ENCODE peak calls at places on chromosomes 2 and 18, in eight cellular contexts. M, N, V, K, W, Z, U and F are unnamed samples.
A peak's percentile ranks its signal among the peaks of the same experiment; 100 is the strongest.

GRCh38 chr2:237806334-237806733 is 7.8 kb downstream of the RBM44 start:
- DNase-seq in M (peak; percentile 18), N (no peak), V (no peak), K (no peak), W (no peak), Z (no peak), U (no peak), F (no peak)

GRCh38 chr2:460861-461260 is 173.0 kb upstream of the ALKAL2 start:
- DNase-seq in M (peak; percentile 39), N (no peak), V (no peak), K (no peak), W (no peak), Z (no peak), U (peak; percentile 74), F (no peak)

GRCh38 chr2:88059979-88060906 is 4.7 kb upstream of the KRCC1 start:
- DNase-seq in M (peak; percentile 10), N (no peak), V (no peak), K (no peak), W (peak; percentile 64), Z (no peak), U (peak; percentile 55), F (peak; percentile 60)

GRCh38 chr2:59297829-59298228 is 1056.7 kb upstream of the FANCL start:
- DNase-seq in M (no peak), N (no peak), V (no peak), K (no peak), W (no peak), Z (no peak), U (no peak), F (peak; percentile 35)

GRCh38 chr2:159137511-159138101 is 148.9 kb downstream of the WDSUB1 start:
- DNase-seq in M (no peak), N (no peak), V (no peak), K (no peak), W (no peak), Z (no peak), U (no peak), F (no peak)

GRCh38 chr2:217822296-217823252 is 180.2 kb downstream of the TNS1 start:
- DNase-seq in M (peak; percentile 57), N (no peak), V (peak; percentile 61), K (no peak), W (no peak), Z (peak; percentile 49), U (no peak), F (peak; percentile 83)

GRCh38 chr2:144320491-144320890 is 199.4 kb downstream of the ZEB2 start:
- DNase-seq in M (peak; percentile 48), N (no peak), V (no peak), K (no peak), W (no peak), Z (no peak), U (no peak), F (peak; percentile 80)

GRCh38 chr2:190607014-190607597 is 41.8 kb upstream of the NAB1 start:
- DNase-seq in M (peak; percentile 99), N (no peak), V (no peak), K (no peak), W (peak; percentile 87), Z (no peak), U (no peak), F (peak; percentile 41)

GRCh38 chr2:148524519-148524919 is 120.0 kb upstream of the EPC2 start:
- DNase-seq in M (no peak), N (no peak), V (no peak), K (no peak), W (no peak), Z (no peak), U (no peak), F (peak; percentile 7)

GRCh38 chr2:53969285-53970094 is 1.3 kb downstream of the PSME4 start:
- DNase-seq in M (peak; percentile 70), N (no peak), V (no peak), K (no peak), W (no peak), Z (no peak), U (peak; percentile 91), F (peak; percentile 95)

GRCh38 chr2:8225798-8226197 is 456.1 kb upstream of the ID2 start:
- DNase-seq in M (no peak), N (no peak), V (no peak), K (no peak), W (no peak), Z (no peak), U (no peak), F (no peak)

GRCh38 chr2:228731517-228731916 is 539.6 kb downstream of the PID1 start:
- DNase-seq in M (peak; percentile 95), N (no peak), V (no peak), K (no peak), W (no peak), Z (peak; percentile 78), U (no peak), F (peak; percentile 88)

GRCh38 chr2:55493220-55493619 is 26.3 kb upstream of the CFAP36 start:
- DNase-seq in M (no peak), N (no peak), V (no peak), K (no peak), W (no peak), Z (peak; percentile 1), U (no peak), F (peak; percentile 79)

GRCh38 chr2:6352906-6353515 is 512.7 kb downstream of the CMPK2 start:
- DNase-seq in M (peak; percentile 44), N (peak; percentile 42), V (peak; percentile 57), K (peak; percentile 80), W (peak; percentile 75), Z (no peak), U (no peak), F (no peak)

GRCh38 chr2:160389875-160390274 is 103.7 kb downstream of the RBMS1 start:
- DNase-seq in M (peak; percentile 56), N (no peak), V (no peak), K (no peak), W (no peak), Z (no peak), U (no peak), F (no peak)

GRCh38 chr2:51103205-51103604 is 71.3 kb upstream of the NRXN1 start:
- DNase-seq in M (peak; percentile 51), N (peak; percentile 20), V (peak; percentile 51), K (no peak), W (peak; percentile 85), Z (no peak), U (peak; percentile 70), F (no peak)

GRCh38 chr18:11147371-11147860 is 2.0 kb downstream of the PIEZO2 start:
- DNase-seq in M (no peak), N (no peak), V (no peak), K (no peak), W (no peak), Z (no peak), U (no peak), F (no peak)

GRCh38 chr2:136110528-136110927 is 7.4 kb downstream of the CXCR4 start:
- DNase-seq in M (no peak), N (no peak), V (no peak), K (no peak), W (no peak), Z (no peak), U (no peak), F (no peak)

GRCh38 chr2:96470636-96471035 is 34.5 kb downstream of the NEURL3 start:
- DNase-seq in M (no peak), N (peak; percentile 75), V (peak; percentile 65), K (no peak), W (peak; percentile 35), Z (no peak), U (no peak), F (no peak)

GRCh38 chr2:237752761-237753165 is 45.8 kb upstream of the RBM44 start:
- DNase-seq in M (no peak), N (no peak), V (no peak), K (no peak), W (no peak), Z (no peak), U (no peak), F (no peak)

GRCh38 chr2:219045937-219046550 is 4.7 kb upstream of the CFAP65 start:
- DNase-seq in M (peak; percentile 20), N (no peak), V (no peak), K (no peak), W (peak; percentile 82), Z (no peak), U (no peak), F (peak; percentile 18)

GRCh38 chr2:627340-627709 is 49.9 kb downstream of the TMEM18 start:
- DNase-seq in M (no peak), N (no peak), V (no peak), K (no peak), W (no peak), Z (no peak), U (no peak), F (no peak)

GRCh38 chr2:226137201-226137811 is 662.3 kb downstream of the IRS1 start:
- DNase-seq in M (peak; percentile 29), N (no peak), V (no peak), K (no peak), W (no peak), Z (peak; percentile 94), U (peak; percentile 72), F (peak; percentile 100)

GRCh38 chr18:54089749-54090459 is 134.6 kb downstream of the MBD2 start:
- DNase-seq in M (no peak), N (no peak), V (no peak), K (no peak), W (peak; percentile 2), Z (no peak), U (no peak), F (peak; percentile 39)

GRCh38 chr18:36398419-36398818 is 100.9 kb downstream of the FHOD3 start:
- DNase-seq in M (no peak), N (no peak), V (no peak), K (no peak), W (no peak), Z (peak; percentile 45), U (no peak), F (peak; percentile 97)

GRCh38 chr2:240339411-240340360 is 95.8 kb upstream of the GPC1 start:
- DNase-seq in M (no peak), N (no peak), V (no peak), K (no peak), W (no peak), Z (no peak), U (no peak), F (no peak)

GRCh38 chr2:30655660-30656059 is 151.6 kb downstream of the CAPN13 start:
- DNase-seq in M (peak; percentile 93), N (no peak), V (no peak), K (no peak), W (no peak), Z (no peak), U (no peak), F (no peak)

GRCh38 chr2:26196683-26197418 is 24.0 kb downstream of the GAREM2 start:
- DNase-seq in M (no peak), N (no peak), V (no peak), K (no peak), W (no peak), Z (no peak), U (no peak), F (no peak)
- H3K4me3 ChIP-seq in M (no peak overlapping the region), N (no peak overlapping the region), V (no peak overlapping the region), K (no peak overlapping the region), W (no peak overlapping the region), Z (no peak overlapping the region), U (no peak overlapping the region), F (no peak overlapping the region)

GRCh38 chr2:201707142-201707541 is 8.7 kb upstream of the MPP4 start:
- DNase-seq in M (no peak), N (no peak), V (no peak), K (no peak), W (no peak), Z (no peak), U (no peak), F (no peak)
- H3K36me3 ChIP-seq in M (peaks cover 18% of the 10 kb centered on the region), N (peaks cover 100% of the 10 kb centered on the region), V (peaks cover 96% of the 10 kb centered on the region), K (no peaks in the 10 kb centered on the region), W (peaks cover 50% of the 10 kb centered on the region), Z (peaks cover 14% of the 10 kb centered on the region), U (peaks cover 16% of the 10 kb centered on the region), F (peaks cover 4% of the 10 kb centered on the region)

GRCh38 chr2:113274427-113274826 is 4.3 kb downstream of the PAX8 start:
- DNase-seq in M (no peak), N (no peak), V (no peak), K (no peak), W (no peak), Z (no peak), U (no peak), F (no peak)
- H3K27me3 ChIP-seq in M (peaks cover 82% of the 10 kb centered on the region), N (peaks cover 99% of the 10 kb centered on the region), V (peaks cover 86% of the 10 kb centered on the region), K (peaks cover 28% of the 10 kb centered on the region), W (peaks cover 94% of the 10 kb centered on the region), Z (peaks cover 31% of the 10 kb centered on the region), U (no peaks in the 10 kb centered on the region), F (peaks cover 47% of the 10 kb centered on the region)

GRCh38 chr2:26569216-26570082 is 71.7 kb downstream of the CIB4 start:
- DNase-seq in M (no peak), N (no peak), V (no peak), K (no peak), W (no peak), Z (no peak), U (no peak), F (no peak)
- H3K4me3 ChIP-seq in M (no peak overlapping the region), N (no peak overlapping the region), V (no peak overlapping the region), K (no peak overlapping the region), W (no peak overlapping the region), Z (no peak overlapping the region), U (no peak overlapping the region), F (no peak overlapping the region)